ENCODE peak calls at places on chromosomes 4 and X, in six cellular contexts. K is SK-N-MC, G is IMR-90, S is neural progenitor cell, H is fibroblast of lung, D is HepG2. M is an unnamed sample.

GRCh38 chrX:32087663-32088062 is 1015.8 kb upstream of the FTHL17 start:
- DNase-seq in K (no peak), G (no peak), S (no peak), H (no peak), D (no peak), M (no peak)

GRCh38 chr4:141022221-141022760 is 111.0 kb downstream of the RNF150 start:
- DNase-seq in K (no peak), G (no peak), S (no peak), H (no peak), D (no peak), M (peak)

GRCh38 chr4:105399535-105400161 is 74.2 kb downstream of the PPA2 start:
- DNase-seq in K (no peak), G (peak), S (no peak), H (peak), D (no peak), M (peak)

GRCh38 chrX:38262715-38263620 is 42.3 kb upstream of the SRPX start:
- DNase-seq in K (no peak), G (peak), S (no peak), H (peak), D (no peak), M (peak)

GRCh38 chr4:3402409-3403103 is 39.2 kb upstream of the HGFAC start:
- DNase-seq in K (no peak), G (peak), S (no peak), H (peak), D (no peak), M (peak)

GRCh38 chrX:106619797-106620196 is 8.0 kb downstream of the RADX start:
- DNase-seq in K (no peak), G (peak), S (no peak), H (peak), D (no peak), M (peak)

GRCh38 chr4:163892417-163892816 is 397.9 kb downstream of the TMA16 start:
- DNase-seq in K (no peak), G (no peak), S (no peak), H (no peak), D (no peak), M (no peak)

GRCh38 chr4:74123065-74123728 is 24.2 kb upstream of the CXCL2 start:
- DNase-seq in K (peak), G (peak), S (no peak), H (peak), D (peak), M (peak)

GRCh38 chrX:18098704-18099103 is 122.0 kb downstream of the BEND2 start:
- DNase-seq in K (no peak), G (no peak), S (peak), H (no peak), D (no peak), M (no peak)

GRCh38 chr4:98939892-98940298 is 11.0 kb upstream of the EIF4E start:
- DNase-seq in K (peak), G (peak), S (peak), H (peak), D (peak), M (peak)

GRCh38 chr4:48635310-48635709 is 144.8 kb downstream of the FRYL start:
- DNase-seq in K (no peak), G (peak), S (no peak), H (peak), D (peak), M (no peak)

GRCh38 chrX:120499301-120500097 is 30.4 kb upstream of the LAMP2 start:
- DNase-seq in K (no peak), G (peak), S (no peak), H (peak), D (no peak), M (peak)

GRCh38 chrX:12962041-12962504 is 12.8 kb upstream of the TMSB4X start:
- DNase-seq in K (no peak), G (no peak), S (no peak), H (no peak), D (no peak), M (no peak)

GRCh38 chr4:187124311-187124710 is 400.7 kb upstream of the FAT1 start:
- DNase-seq in K (no peak), G (no peak), S (peak), H (no peak), D (no peak), M (no peak)

GRCh38 chr4:187128226-187128625 is 404.6 kb upstream of the FAT1 start:
- DNase-seq in K (no peak), G (peak), S (no peak), H (no peak), D (no peak), M (no peak)

GRCh38 chr4:187125062-187125461 is 401.4 kb upstream of the FAT1 start:
- DNase-seq in K (no peak), G (no peak), S (no peak), H (no peak), D (no peak), M (no peak)

GRCh38 chr4:187127456-187127855 is 403.8 kb upstream of the FAT1 start:
- DNase-seq in K (no peak), G (no peak), S (no peak), H (no peak), D (no peak), M (no peak)

DNA sequence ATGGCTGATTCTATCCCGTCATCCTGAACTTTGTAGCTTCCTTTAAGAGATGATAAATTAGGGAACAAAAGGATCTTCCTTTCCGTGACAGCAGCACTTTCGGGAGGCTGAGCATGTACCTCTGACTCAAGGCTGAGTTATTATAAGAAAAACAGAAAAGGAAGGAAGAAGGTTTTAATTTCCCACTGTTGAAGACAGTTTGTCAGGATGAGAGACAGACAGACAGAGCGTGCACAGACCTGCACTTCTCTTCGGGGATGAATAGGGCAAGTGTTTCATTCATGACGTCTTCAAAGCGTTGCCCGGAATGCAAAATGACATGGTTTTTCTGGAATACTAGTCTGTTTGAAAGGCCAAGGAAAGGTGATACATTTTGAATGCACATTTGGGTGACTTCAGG is 405.3 kb upstream of the FAT1 start:
- DNase-seq in K (no peak), G (peak), S (no peak), H (no peak), D (no peak), M (no peak)
- H3K4me3 ChIP-seq in K (no peak), G (no peak), S (no peak), H (no peak), D (no peak), M (no peak)

GRCh38 chr4:10173039-10173753 is 56.6 kb upstream of the WDR1 start:
- DNase-seq in K (no peak), G (peak), S (no peak), H (peak), D (no peak), M (no peak)
- H3K9ac ChIP-seq in K (no peak), G (no peak), S (no peak), H (no peak), D (no peak), M (no peak)

GRCh38 chrX:104568304-104568915 is 2.4 kb downstream of the IL1RAPL2 start:
- DNase-seq in K (no peak), G (no peak), S (peak), H (no peak), D (no peak), M (no peak)
- H3K4me3 ChIP-seq in K (no peak), G (no peak), S (peak), H (no peak), D (no peak), M (no peak)

GRCh38 chrX:16783452-16783851 is 2.8 kb upstream of the TXLNG start:
- DNase-seq in K (no peak), G (no peak), S (no peak), H (no peak), D (no peak), M (no peak)

GRCh38 chrX:16774746-16775145 is 11.5 kb upstream of the TXLNG start:
- DNase-seq in K (no peak), G (no peak), S (no peak), H (no peak), D (no peak), M (no peak)

GRCh38 chrX:16778993-16779392 is 7.3 kb upstream of the TXLNG start:
- DNase-seq in K (no peak), G (no peak), S (no peak), H (no peak), D (no peak), M (no peak)

DNA sequence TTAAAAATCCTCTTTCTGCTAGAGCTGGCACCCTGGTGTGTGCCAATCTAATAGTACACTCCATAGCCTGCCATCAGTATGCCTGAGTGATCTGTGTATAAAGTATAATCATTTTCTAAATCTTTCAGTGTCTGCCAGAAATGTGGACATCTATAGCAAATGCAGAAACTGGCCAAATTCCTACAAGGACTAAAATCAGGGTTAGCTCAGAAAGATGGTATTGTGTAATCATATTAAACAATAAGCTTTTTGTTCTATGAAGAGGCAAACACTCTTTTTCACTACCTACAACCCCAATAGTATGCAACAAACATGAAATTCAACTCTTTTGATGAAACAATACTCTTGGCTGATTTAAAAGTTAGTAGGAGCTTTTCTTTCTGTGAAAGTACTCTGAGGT is 7.7 kb upstream of the TXLNG start:
- DNase-seq in K (no peak), G (peak), S (no peak), H (peak), D (peak), M (peak)
- H3K9ac ChIP-seq in K (no peak), G (no peak), S (no peak), H (no peak), D (no peak), M (peak)

GRCh38 chr4:87580057-87580456 is 28.3 kb upstream of the DSPP start:
- DNase-seq in K (no peak), G (no peak), S (no peak), H (no peak), D (no peak), M (no peak)

GRCh38 chr4:87574996-87575395 is 33.3 kb upstream of the DSPP start:
- DNase-seq in K (no peak), G (no peak), S (no peak), H (no peak), D (no peak), M (peak)

GRCh38 chr4:87575983-87576382 is 32.3 kb upstream of the DSPP start:
- DNase-seq in K (no peak), G (no peak), S (no peak), H (no peak), D (no peak), M (no peak)

GRCh38 chr4:87575408-87575807 is 32.9 kb upstream of the DSPP start:
- DNase-seq in K (no peak), G (no peak), S (no peak), H (no peak), D (no peak), M (peak)

DNA sequence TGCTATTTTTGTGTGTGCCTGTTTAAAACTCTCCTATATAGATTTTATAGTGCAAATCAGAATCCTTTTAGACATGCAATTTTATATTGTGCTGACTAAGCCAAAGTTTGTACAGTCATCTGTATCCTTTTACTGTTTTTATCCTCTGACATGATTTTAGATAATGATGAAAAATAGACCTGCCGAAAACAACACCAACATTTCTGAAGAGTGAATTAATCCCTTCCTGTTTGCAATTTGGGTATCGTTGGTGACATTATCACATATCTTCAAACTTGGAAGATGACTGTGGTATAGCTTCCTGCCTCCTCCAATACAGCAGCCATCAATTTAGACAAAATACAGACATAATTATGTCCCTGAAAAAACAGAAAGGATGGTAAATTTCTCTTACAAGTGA is 28.9 kb upstream of the DSPP start:
- DNase-seq in K (no peak), G (no peak), S (no peak), H (no peak), D (no peak), M (no peak)
- H3K4me3 ChIP-seq in K (no peak), G (no peak), S (no peak), H (no peak), D (no peak), M (no peak)

DNA sequence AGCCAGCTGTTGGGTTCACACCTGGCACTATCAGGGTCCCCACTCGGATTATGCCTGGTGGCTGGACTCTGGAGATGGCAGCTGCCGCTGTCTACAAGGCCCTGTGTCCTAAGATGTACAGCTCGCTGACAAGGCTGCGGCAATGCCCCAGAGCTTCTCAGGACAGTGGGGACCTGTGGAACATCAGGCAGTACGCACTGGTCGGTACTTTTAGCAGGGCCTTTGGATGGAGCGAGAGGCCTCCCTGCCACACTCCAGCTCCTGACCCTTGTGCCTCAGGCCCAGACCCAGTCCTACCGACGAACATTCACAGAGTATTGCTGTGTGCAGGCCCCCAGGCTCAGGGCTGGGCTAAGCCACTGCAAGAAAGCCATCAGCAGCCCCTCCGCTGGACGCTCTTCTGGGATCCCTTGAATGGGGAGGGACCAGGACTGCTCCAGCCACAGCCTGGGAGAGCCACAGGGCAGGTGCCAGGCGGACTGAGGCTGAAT is 45.7 kb upstream of the HMX1 start:
- DNase-seq in K (no peak), G (no peak), S (no peak), H (no peak), D (no peak), M (no peak)
- H3K9ac ChIP-seq in K (no peak), G (no peak), S (no peak), H (no peak), D (no peak), M (no peak)

GRCh38 chr4:24202579-24202978 is 312.7 kb upstream of the PPARGC1A start:
- DNase-seq in K (no peak), G (no peak), S (no peak), H (no peak), D (no peak), M (no peak)
- H3K4me3 ChIP-seq in K (no peak), G (no peak), S (no peak), H (no peak), D (no peak), M (no peak)

DNA sequence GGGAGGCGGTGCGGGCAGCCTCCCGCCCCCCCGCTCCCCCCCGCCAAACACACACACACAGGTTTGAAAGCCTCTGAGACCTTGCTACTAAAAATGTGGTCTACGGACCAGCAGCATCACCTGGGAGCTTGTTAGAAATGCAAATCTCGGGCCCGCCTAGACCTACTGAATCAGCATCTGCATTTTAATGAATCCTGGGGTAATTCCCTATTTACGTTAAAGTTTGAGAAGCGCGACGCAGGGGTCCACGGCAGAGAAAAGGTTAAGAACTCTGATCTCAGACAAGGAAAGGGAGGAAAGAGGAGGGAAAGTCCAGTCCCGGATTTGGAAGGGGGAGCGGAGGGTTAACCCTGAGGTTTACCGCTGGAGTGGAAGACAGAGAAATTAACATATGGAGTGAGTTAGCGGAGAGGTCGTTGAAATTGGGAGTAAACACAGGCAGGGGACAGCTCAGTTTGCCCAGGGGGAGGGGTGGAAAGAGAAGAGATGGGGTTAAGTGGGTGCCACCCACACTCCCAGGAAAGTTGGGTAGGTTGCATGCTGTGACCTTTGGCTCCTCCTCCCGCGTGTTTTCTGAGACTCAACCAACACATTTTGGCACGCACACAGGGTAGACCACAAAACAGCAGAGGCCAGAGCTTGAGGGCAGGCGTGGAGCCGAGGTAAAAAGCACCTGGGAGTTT is 483.6 kb downstream of the BCOR start:
- DNase-seq in K (no peak), G (no peak), S (peak), H (no peak), D (no peak), M (no peak)
- H3K9ac ChIP-seq in K (no peak), G (no peak), S (no peak), H (no peak), D (no peak), M (no peak)

GRCh38 chr4:15901996-15902395 is 36.5 kb downstream of the FGFBP1 start:
- DNase-seq in K (no peak), G (no peak), S (no peak), H (no peak), D (no peak), M (no peak)

GRCh38 chr4:15899511-15899910 is 39.0 kb downstream of the FGFBP1 start:
- DNase-seq in K (no peak), G (no peak), S (no peak), H (no peak), D (no peak), M (no peak)

GRCh38 chr4:15898902-15899301 is 39.6 kb downstream of the FGFBP1 start:
- DNase-seq in K (no peak), G (no peak), S (no peak), H (no peak), D (no peak), M (no peak)

GRCh38 chr4:15906024-15906443 is 32.5 kb downstream of the FGFBP1 start:
- DNase-seq in K (no peak), G (no peak), S (peak), H (no peak), D (no peak), M (no peak)

DNA sequence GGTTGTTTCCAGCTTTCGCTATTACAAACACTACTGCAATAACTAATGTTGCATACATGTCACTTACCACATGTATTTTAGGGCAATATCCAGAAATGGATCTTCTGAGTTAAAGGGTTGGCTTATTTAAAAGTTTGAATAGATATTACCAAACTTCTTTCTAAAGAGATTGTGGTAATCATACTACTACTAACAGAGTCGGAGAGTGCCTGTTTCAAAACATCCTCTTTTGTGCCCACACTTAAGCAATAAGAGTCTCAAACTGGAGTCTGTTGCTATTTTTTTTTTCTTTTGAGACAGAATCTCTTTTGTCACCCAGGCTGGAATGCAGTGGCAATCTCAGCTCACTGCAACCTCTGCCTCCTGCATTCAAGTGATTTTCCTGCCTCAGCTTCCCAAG is 35.8 kb downstream of the FGFBP1 start:
- DNase-seq in K (no peak), G (no peak), S (no peak), H (no peak), D (no peak), M (no peak)
- H3K4me3 ChIP-seq in K (no peak), G (no peak), S (no peak), H (no peak), D (no peak), M (no peak)

DNA sequence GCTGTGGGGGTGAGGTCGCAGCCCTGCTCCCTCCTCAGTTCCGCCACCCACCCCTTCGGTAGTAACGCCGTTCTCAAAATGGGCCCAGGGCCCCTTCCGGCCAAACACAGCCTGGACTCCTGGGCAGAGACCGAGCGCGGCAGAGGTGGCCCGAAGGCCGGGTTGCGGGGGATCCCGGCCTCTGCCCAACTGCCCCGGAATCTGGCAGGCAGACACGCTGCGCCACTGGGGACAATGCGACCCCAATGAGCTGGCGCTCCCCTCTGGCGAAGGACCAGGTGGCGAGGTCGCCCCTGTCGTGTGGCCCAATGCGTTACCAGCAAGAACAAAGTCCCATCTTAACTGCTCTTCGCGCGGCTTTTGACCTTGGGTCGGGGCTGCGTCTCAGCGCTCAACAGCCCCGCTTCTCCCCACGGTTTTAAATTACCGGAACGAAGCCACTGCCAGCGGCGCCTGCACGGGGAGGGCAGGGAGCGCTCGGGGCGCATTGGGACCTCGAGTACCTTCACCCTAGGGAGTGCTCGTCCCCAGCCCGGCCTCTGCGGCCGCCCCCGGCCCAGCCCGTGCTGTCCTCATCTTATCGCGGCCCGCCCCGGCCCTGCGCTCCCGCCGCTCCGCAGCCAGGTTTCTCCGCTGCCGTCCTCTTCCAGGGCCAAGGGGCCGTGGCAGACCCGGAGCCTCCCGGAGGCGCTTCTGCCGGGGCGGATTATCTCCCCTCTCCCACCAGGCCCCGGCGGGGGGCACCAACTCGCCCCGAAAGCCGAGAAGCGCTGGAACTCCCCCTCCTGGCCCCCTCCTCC is 22.2 kb upstream of the HMX1 start:
- DNase-seq in K (no peak), G (no peak), S (peak), H (no peak), D (no peak), M (no peak)
- H3K9ac ChIP-seq in K (no peak), G (no peak), S (no peak), H (no peak), D (no peak), M (no peak)

M was measured in adipocyte.